ENCODE peak calls at places on chromosomes 16 and 17, in four cellular contexts. Y, U, T and M are unnamed samples.

GRCh38 chr17:58677204-58677880 is 14.5 kb downstream of the TEX14 start:
- DNase-seq in U (no peak), Y (peak; percentile 71), T (no peak), M (no peak)

GRCh38 chr17:81701288-81702071 is 1.7 kb upstream of the MRPL12 start:
- DNase-seq in T (no peak), U (no peak), Y (no peak), M (peak; percentile 65)

GRCh38 chr16:85651822-85652430 is 36.8 kb downstream of the GINS2 start:
- DNase-seq in Y (peak; percentile 13), T (no peak), U (no peak), M (no peak)

GRCh38 chr17:6853764-6854442 is 22.4 kb upstream of the TEKT1 start:
- DNase-seq in U (no peak), T (no peak), Y (no peak), M (peak; percentile 80)

GRCh38 chr16:89895482-89896250 is 22.3 kb downstream of the TCF25 start:
- DNase-seq in U (no peak), Y (no peak), T (no peak), M (no peak)

GRCh38 chr17:68089881-68090280 is 54.3 kb downstream of the KPNA2 start:
- DNase-seq in Y (no peak), T (peak; percentile 64), U (no peak), M (no peak)

GRCh38 chr17:61354895-61355294 is 44.7 kb upstream of the TBX2 start:
- DNase-seq in U (no peak), Y (no peak), T (no peak), M (no peak)

GRCh38 chr16:67653131-67654068 is 6.7 kb downstream of the ACD start:
- DNase-seq in Y (no peak), T (no peak), U (no peak), M (no peak)

GRCh38 chr16:4309833-4310266 is 6.0 kb upstream of the GLIS2 start:
- DNase-seq in U (peak; percentile 82), Y (peak; percentile 80), T (peak; percentile 82), M (peak; percentile 83)